ENCODE peak calls at places on chromosome 1, in six cellular contexts. T is M059J; E is activated CD4-positive, alpha-beta T cell treated with anti-CD3 and anti-CD28 coated beads, Interleukin-2, amount 10 ng/mL, durations not matched to agents 24 days and 14 days; H is T-helper 9 cell; R is fibroblast of pulmonary artery; N is foreskin fibroblast. P is an unnamed sample.
A peak's percentile ranks its signal among the peaks of the same experiment; 100 is the strongest.

GRCh38 chr1:164472841-164473240 is 86.1 kb upstream of the PBX1 start:
- DNase-seq in N (no peak), T (no peak), E (no peak), R (no peak), H (no peak), P (no peak)

GRCh38 chr1:59516881-59517280 is 220.0 kb downstream of the FGGY start:
- DNase-seq in N (no peak), H (no peak), R (peak; percentile 65), E (no peak), T (no peak), P (peak; percentile 44)

GRCh38 chr1:245375789-245376188 is 221.0 kb downstream of the KIF26B start:
- DNase-seq in E (no peak), H (no peak), T (no peak), N (no peak), R (no peak), P (peak; percentile 9)

GRCh38 chr1:223870617-223871574 is 25.1 kb upstream of the TP53BP2 start:
- DNase-seq in R (no peak), N (no peak), E (no peak), H (no peak), T (no peak), P (no peak)

GRCh38 chr1:22471078-22471477 is 19.4 kb downstream of the ZBTB40 start:
- DNase-seq in N (peak; percentile 64), R (peak; percentile 64), H (no peak), T (peak; percentile 35), E (no peak), P (peak; percentile 60)

GRCh38 chr1:184385863-184386262 is 966 bp upstream of the C1orf21 start:
- DNase-seq in T (no peak), E (no peak), H (no peak), N (no peak), R (no peak), P (no peak)

GRCh38 chr1:196312739-196313138 is 295.5 kb downstream of the KCNT2 start:
- DNase-seq in T (no peak), E (no peak), H (no peak), N (no peak), R (no peak), P (no peak)

GRCh38 chr1:180160362-180160761 is 5.7 kb downstream of the QSOX1 start:
- DNase-seq in R (no peak), T (no peak), H (no peak), N (no peak), E (no peak), P (no peak)

GRCh38 chr1:29416825-29417557 is 180.7 kb downstream of the PTPRU start:
- DNase-seq in T (peak; percentile 17), N (peak; percentile 15), H (no peak), R (peak; percentile 59), E (no peak), P (peak; percentile 24)

P was measured in iris pigment epithelial cell.